ENCODE peak calls at places on chromosomes 3 and 15, in four cellular contexts. One of them, this sample, is unnamed.

GRCh38 chr15:36130641-36131310 is 448.6 kb upstream of the CDIN1 start:
- DNase-seq in amygdala: no peak
- DNase-seq in GDM1: no peak
- DNase-seq in AG10803: peak
- DNase-seq in this sample: no peak

GRCh38 chr15:73049564-73050215 is 2.6 kb upstream of the NEO1 start:
- DNase-seq in amygdala: peak
- DNase-seq in GDM1: no peak
- DNase-seq in AG10803: no peak
- DNase-seq in this sample: no peak

GRCh38 chr3:138323971-138324370 is 5.7 kb downstream of the NME9 start:
- DNase-seq in amygdala: no peak
- DNase-seq in GDM1: no peak
- DNase-seq in AG10803: no peak
- DNase-seq in this sample: no peak

GRCh38 chr15:80764535-80764934 is 14.6 kb upstream of the CEMIP start:
- DNase-seq in amygdala: no peak
- DNase-seq in GDM1: no peak
- DNase-seq in AG10803: no peak
- DNase-seq in this sample: no peak

GRCh38 chr15:70777156-70777926 is 14.0 kb upstream of the UACA start:
- DNase-seq in amygdala: no peak
- DNase-seq in GDM1: no peak
- DNase-seq in AG10803: no peak
- DNase-seq in this sample: no peak

GRCh38 chr3:131591394-131591990 is 88.7 kb upstream of the MRPL3 start:
- DNase-seq in amygdala: no peak
- DNase-seq in GDM1: no peak
- DNase-seq in AG10803: peak
- DNase-seq in this sample: no peak

GRCh38 chr15:47820780-47821319 is 103.5 kb downstream of the SEMA6D start:
- DNase-seq in amygdala: no peak
- DNase-seq in GDM1: no peak
- DNase-seq in AG10803: peak
- DNase-seq in this sample: no peak

GRCh38 chr3:94049267-94049666 is 13.4 kb downstream of the DHFR2 start:
- DNase-seq in amygdala: no peak
- DNase-seq in GDM1: no peak
- DNase-seq in AG10803: no peak
- DNase-seq in this sample: no peak

GRCh38 chr3:23992051-23992628 is 47.1 kb downstream of the NR1D2 start:
- DNase-seq in amygdala: peak
- DNase-seq in GDM1: no peak
- DNase-seq in AG10803: peak
- DNase-seq in this sample: no peak

GRCh38 chr15:80929225-80929624 is 60.4 kb downstream of the MESD start:
- DNase-seq in amygdala: no peak
- DNase-seq in GDM1: no peak
- DNase-seq in AG10803: peak
- DNase-seq in this sample: no peak

GRCh38 chr15:28983432-28984311 is 97.9 kb downstream of the APBA2 start:
- DNase-seq in amygdala: no peak
- DNase-seq in GDM1: no peak
- DNase-seq in AG10803: no peak
- DNase-seq in this sample: no peak

GRCh38 chr15:47401427-47401826 is 315.9 kb upstream of the SEMA6D start:
- DNase-seq in amygdala: no peak
- DNase-seq in GDM1: no peak
- DNase-seq in AG10803: no peak
- DNase-seq in this sample: no peak

GRCh38 chr15:88131937-88132336 is 124.6 kb downstream of the NTRK3 start:
- DNase-seq in amygdala: no peak
- DNase-seq in GDM1: no peak
- DNase-seq in AG10803: no peak
- DNase-seq in this sample: no peak

GRCh38 chr3:69738291-69738690 is 973 bp upstream of the MITF start:
- DNase-seq in amygdala: no peak
- DNase-seq in GDM1: no peak
- DNase-seq in AG10803: no peak
- DNase-seq in this sample: no peak

GRCh38 chr3:170978335-170978745 is 48.2 kb downstream of the SLC2A2 start:
- DNase-seq in amygdala: no peak
- DNase-seq in GDM1: no peak
- DNase-seq in AG10803: no peak
- DNase-seq in this sample: no peak

GRCh38 chr3:62607287-62608029 is 234.1 kb upstream of the FEZF2 start:
- DNase-seq in amygdala: no peak
- DNase-seq in GDM1: no peak
- DNase-seq in AG10803: peak
- DNase-seq in this sample: no peak

GRCh38 chr15:71634820-71635219 is 175.5 kb upstream of the NR2E3 start:
- DNase-seq in amygdala: no peak
- DNase-seq in GDM1: no peak
- DNase-seq in AG10803: peak
- DNase-seq in this sample: no peak

GRCh38 chr3:194206375-194206774 is 70.4 kb downstream of the HES1 start:
- DNase-seq in amygdala: peak
- DNase-seq in GDM1: peak
- DNase-seq in AG10803: peak
- DNase-seq in this sample: no peak

GRCh38 chr3:56476771-56477170 is 8.5 kb upstream of the ERC2 start:
- DNase-seq in amygdala: no peak
- DNase-seq in GDM1: no peak
- DNase-seq in AG10803: no peak
- DNase-seq in this sample: no peak

GRCh38 chr15:33226559-33227181 is 32.2 kb upstream of the FMN1 start:
- DNase-seq in amygdala: no peak
- DNase-seq in GDM1: peak
- DNase-seq in AG10803: peak
- DNase-seq in this sample: peak

GRCh38 chr3:57963811-57964346 is 44.3 kb upstream of the FLNB start:
- DNase-seq in amygdala: no peak
- DNase-seq in GDM1: no peak
- DNase-seq in AG10803: no peak
- DNase-seq in this sample: no peak

GRCh38 chr15:83292317-83292716 is 7.9 kb upstream of the BNC1 start:
- DNase-seq in amygdala: no peak
- DNase-seq in GDM1: no peak
- DNase-seq in AG10803: peak
- DNase-seq in this sample: no peak

GRCh38 chr3:183637106-183637486 is 1.7 kb downstream of the KLHL24 start:
- DNase-seq in amygdala: no peak
- DNase-seq in GDM1: no peak
- DNase-seq in AG10803: no peak
- DNase-seq in this sample: no peak

GRCh38 chr15:58474741-58475323 is 43.0 kb downstream of the LIPC start:
- DNase-seq in amygdala: peak
- DNase-seq in GDM1: peak
- DNase-seq in AG10803: no peak
- DNase-seq in this sample: no peak

GRCh38 chr3:55609230-55610100 is 122.4 kb upstream of the WNT5A start:
- DNase-seq in amygdala: no peak
- DNase-seq in GDM1: no peak
- DNase-seq in AG10803: no peak
- DNase-seq in this sample: no peak

GRCh38 chr15:47513496-47513895 is 203.8 kb upstream of the SEMA6D start:
- DNase-seq in amygdala: no peak
- DNase-seq in GDM1: no peak
- DNase-seq in AG10803: no peak
- DNase-seq in this sample: no peak

This sample was measured in CMK.